ENCODE peak calls at places on chromosomes 6 and 20, in nine cellular contexts. Z is GM12865, C is esophagus squamous epithelium, I is AG09309, J is cardiac muscle cell, U is neural crest cell, F is thyroid gland, H is WTC11, Q is brain microvascular endothelial cell. N is an unnamed sample.

GRCh38 chr20:23350855-23351838 is 556 bp downstream of the NXT1 start:
- DNase-seq in Z (peak), I (no peak), H (peak), C (no peak), F (peak), J (peak), U (peak), Q (peak), N (no peak)

GRCh38 chr6:29797120-29797519 is 30.5 kb upstream of the HLA-G start:
- DNase-seq in F (no peak), Z (no peak), U (no peak), C (no peak), I (peak), H (no peak), J (no peak), Q (peak), N (no peak)

GRCh38 chr20:50191566-50192363 is 1.1 kb downstream of the CEBPB start:
- DNase-seq in Z (peak), H (peak), C (peak), U (peak), J (peak), Q (no peak), I (no peak), F (peak), N (no peak)

GRCh38 chr6:113148576-113148975 is 708.6 kb upstream of the MARCKS start:
- DNase-seq in Z (no peak), Q (no peak), I (peak), C (no peak), J (no peak), F (no peak), U (no peak), H (no peak), N (no peak)

GRCh38 chr6:128601060-128601459 is 80.7 kb upstream of the PTPRK start:
- DNase-seq in Q (peak), I (no peak), H (no peak), C (no peak), U (no peak), F (no peak), Z (no peak), J (no peak), N (no peak)

GRCh38 chr6:129623008-129623732 is 86.8 kb downstream of the ARHGAP18 start:
- DNase-seq in Z (peak), C (no peak), I (no peak), Q (no peak), F (no peak), H (no peak), J (no peak), U (no peak), N (no peak)

GRCh38 chr20:51484141-51484815 is 58.2 kb downstream of the NFATC2 start:
- DNase-seq in C (no peak), H (no peak), J (no peak), U (no peak), Z (no peak), F (no peak), Q (no peak), I (no peak), N (no peak)

GRCh38 chr6:27267865-27268444 is 20.5 kb downstream of the PRSS16 start:
- DNase-seq in C (no peak), Z (no peak), I (no peak), Q (no peak), F (no peak), J (no peak), H (no peak), U (no peak), N (no peak)

GRCh38 chr6:7765575-7766325 is 39.9 kb downstream of the BMP6 start:
- DNase-seq in C (no peak), Z (no peak), H (no peak), Q (no peak), I (no peak), U (no peak), F (no peak), J (no peak), N (no peak)

GRCh38 chr6:139262519-139263300 is 29.1 kb downstream of the TXLNB start:
- DNase-seq in I (no peak), C (no peak), Z (peak), F (no peak), Q (no peak), J (no peak), H (no peak), U (no peak), N (no peak)

DNA sequence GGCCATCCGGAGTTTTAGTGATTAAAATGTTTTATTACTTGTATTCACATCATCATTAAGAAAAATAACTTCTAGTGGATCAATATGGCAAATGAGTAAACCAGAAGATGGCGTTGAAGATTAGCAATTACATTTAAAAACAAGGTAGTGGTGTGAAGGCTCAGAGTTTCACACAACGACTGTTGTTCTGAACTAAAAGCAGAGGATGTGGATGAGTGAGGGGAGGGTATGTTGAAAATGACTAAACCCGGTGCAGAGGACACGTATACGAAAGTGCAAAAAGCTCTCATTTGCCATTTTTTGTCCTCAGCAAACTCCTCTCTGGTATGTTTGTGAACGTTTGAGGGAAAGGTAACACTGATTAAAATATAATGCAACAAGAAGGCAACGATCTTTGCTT is 1.9 kb upstream of the IRF4 start:
- DNase-seq in H (no peak), Z (peak), C (no peak), F (no peak), J (no peak), U (no peak), I (no peak), Q (no peak), N (no peak)
- TF ChIP-seq CTCF in H (no peak), Z (no peak), C (no peak), F (no peak), J (no peak), U (no peak), I (no peak), Q (no peak), N (no peak)

GRCh38 chr6:87093651-87094050 is 1.3 kb downstream of the CGA start:
- DNase-seq in Q (no peak), I (no peak), Z (no peak), F (no peak), H (no peak), U (no peak), J (no peak), C (no peak), N (no peak)

GRCh38 chr6:87092435-87092834 is 2.5 kb downstream of the CGA start:
- DNase-seq in F (no peak), Z (no peak), C (no peak), J (no peak), Q (no peak), I (no peak), H (no peak), U (no peak), N (no peak)

GRCh38 chr6:87095056-87095527 is at the start of gene CGA:
- DNase-seq in Z (no peak), C (no peak), U (no peak), J (no peak), I (no peak), Q (no peak), F (no peak), H (no peak), N (no peak)

GRCh38 chr6:87094576-87094975 is 330 bp downstream of the CGA start:
- DNase-seq in J (no peak), I (no peak), Z (no peak), F (no peak), C (no peak), U (no peak), H (no peak), Q (no peak), N (no peak)

DNA sequence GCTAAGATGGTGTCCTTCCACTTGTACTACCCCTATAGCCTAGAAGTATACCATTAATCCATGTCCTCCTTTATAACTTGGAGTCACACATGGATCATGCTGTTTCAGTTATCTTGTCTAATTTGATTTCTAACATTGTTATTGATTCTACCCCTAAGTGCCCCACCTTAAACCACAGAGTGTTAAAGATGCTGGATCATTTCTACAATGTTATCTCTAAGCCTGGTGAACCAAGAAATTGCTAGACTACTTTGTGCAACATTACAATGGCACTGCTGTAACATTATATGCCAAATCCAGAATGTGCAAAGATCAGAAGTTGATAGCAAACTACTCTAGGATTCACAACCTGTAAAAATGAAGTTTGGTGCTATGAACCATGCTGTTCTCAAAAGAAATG is 1.7 kb downstream of the CGA start:
- DNase-seq in J (no peak), I (no peak), Q (no peak), U (no peak), Z (no peak), C (no peak), H (no peak), F (no peak), N (no peak)
- TF ChIP-seq CTCF in J (no peak), I (no peak), Q (no peak), U (no peak), Z (no peak), C (no peak), H (no peak), F (no peak), N (no peak)

GRCh38 chr6:13870185-13870584 is 54.6 kb upstream of the RNF182 start:
- DNase-seq in H (no peak), J (no peak), C (no peak), F (no peak), U (no peak), Z (no peak), I (no peak), Q (no peak), N (no peak)

GRCh38 chr6:13872681-13873080 is 52.1 kb upstream of the RNF182 start:
- DNase-seq in I (no peak), F (no peak), C (no peak), Z (no peak), U (no peak), H (no peak), J (no peak), Q (no peak), N (no peak)

GRCh38 chr6:13874191-13874549 is 50.6 kb upstream of the RNF182 start:
- DNase-seq in U (no peak), H (no peak), Q (no peak), Z (no peak), I (no peak), C (no peak), J (no peak), F (no peak), N (no peak)

GRCh38 chr6:13877116-13877515 is 47.6 kb upstream of the RNF182 start:
- DNase-seq in U (no peak), F (no peak), C (no peak), J (no peak), I (no peak), Q (peak), H (no peak), Z (no peak), N (no peak)

GRCh38 chr6:13873288-13874190 is 51.2 kb upstream of the RNF182 start:
- DNase-seq in C (no peak), F (peak), U (peak), Z (peak), Q (no peak), I (no peak), J (peak), H (peak), N (no peak)
- TF ChIP-seq CTCF in C (peak), F (peak), U (peak), Z (peak), Q (peak), I (peak), J (peak), H (peak), N (peak)

DNA sequence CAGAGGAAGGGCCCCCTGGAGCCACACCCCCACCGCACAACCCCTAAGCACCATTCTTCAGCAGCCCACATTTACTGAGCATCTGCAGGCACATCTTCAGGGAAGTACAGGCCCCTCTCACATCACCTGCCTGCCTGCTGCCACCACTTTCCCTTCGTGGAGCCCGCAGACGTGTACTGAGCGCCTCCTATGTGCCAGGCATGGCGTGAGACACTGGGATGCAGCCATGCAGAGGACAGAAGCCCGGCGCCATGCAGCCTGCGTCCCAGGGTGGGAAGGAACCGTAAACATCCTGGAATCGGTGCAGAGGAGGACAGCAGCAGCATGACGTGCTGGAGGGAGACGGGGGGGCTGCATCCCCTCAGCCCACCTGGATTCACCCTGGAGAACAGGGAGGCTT is 78.1 kb downstream of the GRM4 start:
- DNase-seq in U (no peak), I (no peak), Z (peak), C (no peak), F (no peak), H (no peak), J (no peak), Q (no peak), N (no peak)
- TF ChIP-seq CTCF in U (no peak), I (peak), Z (peak), C (no peak), F (no peak), H (no peak), J (no peak), Q (peak), N (no peak)

GRCh38 chr6:100176321-100176950 is 182.4 kb upstream of the MCHR2 start:
- DNase-seq in H (no peak), F (no peak), Z (peak), U (no peak), I (peak), Q (peak), J (peak), C (no peak), N (peak)
- TF ChIP-seq CTCF in H (no peak), F (no peak), Z (peak), U (peak), I (peak), Q (peak), J (peak), C (no peak), N (peak)

GRCh38 chr6:143450453-143451362 is at the start of the genes ADAT2 and PEX3:
- DNase-seq in J (peak), C (peak), Q (peak), Z (peak), I (peak), U (peak), H (peak), F (peak), N (peak)
- TF ChIP-seq CTCF in J (no peak), C (no peak), Q (no peak), Z (no peak), I (no peak), U (no peak), H (no peak), F (no peak), N (no peak)

DNA sequence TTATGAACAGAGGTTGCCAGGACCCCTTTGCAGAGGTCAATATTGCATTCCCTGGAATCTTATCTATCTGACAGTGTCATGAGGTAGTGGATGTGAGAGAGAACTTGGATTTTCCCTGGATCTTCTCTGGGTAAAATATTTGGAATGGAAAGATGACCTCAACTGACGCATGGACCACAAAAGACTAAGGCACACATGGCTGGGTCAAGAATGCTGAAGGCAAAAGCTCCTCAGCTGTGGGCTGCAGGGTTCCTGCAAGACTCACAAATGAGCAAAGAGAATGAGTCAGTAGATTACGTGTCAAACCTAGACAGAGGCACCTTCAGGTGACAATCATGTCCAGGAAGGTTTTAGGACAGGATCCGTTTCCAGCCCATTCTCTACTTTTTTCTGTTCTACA is 484.0 kb downstream of the C6orf118 start:
- DNase-seq in H (no peak), U (no peak), Z (no peak), F (no peak), I (no peak), J (no peak), Q (no peak), C (no peak), N (no peak)
- TF ChIP-seq CTCF in H (no peak), U (no peak), Z (no peak), F (no peak), I (no peak), J (no peak), Q (no peak), C (no peak), N (no peak)

GRCh38 chr20:52937701-52938100 is 34.5 kb upstream of the TSHZ2 start:
- DNase-seq in H (no peak), I (no peak), Q (no peak), J (no peak), U (no peak), Z (peak), F (no peak), C (no peak), N (no peak)
- TF ChIP-seq CTCF in H (no peak), I (no peak), Q (no peak), J (peak), U (no peak), Z (no peak), F (no peak), C (no peak), N (no peak)

DNA sequence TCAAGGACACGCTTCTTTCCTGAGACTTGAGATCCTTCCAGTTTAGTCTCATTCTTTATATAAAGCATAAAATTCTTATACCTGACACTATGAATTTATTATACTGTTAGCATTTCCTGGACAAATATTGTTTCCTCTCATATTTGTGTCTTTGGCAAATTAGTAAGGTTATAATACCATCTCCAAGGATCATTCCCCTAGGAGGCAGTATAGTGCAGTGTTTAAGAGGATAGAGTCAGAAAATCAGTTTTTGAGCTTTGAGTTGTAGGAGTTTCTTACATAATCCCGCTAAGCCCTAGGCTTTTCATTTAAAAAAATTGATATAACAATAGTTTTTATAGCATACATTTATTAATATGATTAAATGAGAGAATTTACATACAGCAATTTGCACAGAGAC is 510.8 kb downstream of the TENT5A start:
- DNase-seq in U (no peak), J (peak), I (no peak), F (no peak), Z (peak), H (no peak), C (no peak), Q (no peak), N (no peak)
- TF ChIP-seq CTCF in U (peak), J (peak), I (peak), F (no peak), Z (peak), H (peak), C (no peak), Q (peak), N (peak)

GRCh38 chr20:1734269-1734858 is 76.8 kb upstream of the SIRPG start:
- DNase-seq in H (no peak), J (no peak), U (no peak), F (no peak), Z (peak), I (no peak), Q (peak), C (no peak), N (no peak)
- TF ChIP-seq CTCF in H (no peak), J (no peak), U (no peak), F (no peak), Z (peak), I (peak), Q (no peak), C (no peak), N (no peak)